ENCODE peak calls at places on chromosome 21, in seven cellular contexts. A is activated CD8-positive, alpha-beta memory T cell treated with anti-CD3 and anti-CD28 coated beads, Interleukin-2, amount 50 U/mL, for 48 hours; W is HFF-Myc; V is NCI-H1092; O is anterior cingulate cortex; S is suprapubic skin; F is neural crest cell. T is an unnamed sample.

GRCh38 chr21:29256125-29256895 is 42.4 kb upstream of the BACH1 start:
- DNase-seq in S (no peak), O (no peak), V (peak), W (no peak), F (no peak), A (no peak), T (peak)

GRCh38 chr21:41950941-41951408 is 2.8 kb downstream of the C2CD2 start:
- DNase-seq in S (no peak), O (no peak), V (no peak), W (no peak), A (no peak), F (no peak), T (no peak)

GRCh38 chr21:33514234-33514633 is 22.7 kb upstream of the DNAJC28 start:
- DNase-seq in W (no peak), V (no peak), A (no peak), S (no peak), O (no peak), F (no peak), T (no peak)

GRCh38 chr21:32728455-32729237 is 833 bp upstream of the SYNJ1 start:
- DNase-seq in S (no peak), F (no peak), W (no peak), O (no peak), A (no peak), V (peak), T (no peak)

GRCh38 chr21:16942703-16943102 is 570.1 kb upstream of the CXADR start:
- DNase-seq in A (no peak), W (no peak), S (no peak), V (no peak), O (no peak), F (no peak), T (no peak)

GRCh38 chr21:46009951-46010655 is 28.5 kb downstream of the COL6A1 start:
- DNase-seq in O (no peak), A (no peak), F (no peak), W (no peak), V (no peak), S (no peak), T (no peak)

GRCh38 chr21:42744520-42745445 is 91.4 kb downstream of the PDE9A start:
- DNase-seq in V (no peak), S (no peak), A (no peak), O (no peak), F (no peak), W (no peak), T (no peak)

GRCh38 chr21:45381036-45381787 is 23.8 kb upstream of the COL18A1 start:
- DNase-seq in V (no peak), A (no peak), O (no peak), F (no peak), S (peak), W (no peak), T (no peak)

GRCh38 chr21:35406600-35406999 is 357.5 kb upstream of the RUNX1 start:
- DNase-seq in O (no peak), S (no peak), V (no peak), F (no peak), A (no peak), W (no peak), T (no peak)

GRCh38 chr21:33901421-33902288 is 13.9 kb downstream of the ATP5PO start:
- DNase-seq in S (no peak), V (no peak), W (peak), O (no peak), A (no peak), F (peak), T (peak)

GRCh38 chr21:29664615-29665014 is 275.2 kb downstream of the GRIK1 start:
- DNase-seq in W (no peak), A (no peak), V (no peak), O (no peak), S (no peak), F (no peak), T (no peak)

GRCh38 chr21:27636671-27637070 is 669.8 kb upstream of the ADAMTS5 start:
- DNase-seq in A (no peak), F (no peak), S (no peak), V (no peak), O (no peak), W (no peak), T (no peak)

GRCh38 chr21:31108969-31109368 is 70.7 kb upstream of the KRTAP19-8 start:
- DNase-seq in S (no peak), A (no peak), V (no peak), F (no peak), W (no peak), O (no peak), T (no peak)

GRCh38 chr21:36908260-36908908 is 58.1 kb downstream of the HLCS start:
- DNase-seq in S (no peak), W (no peak), O (no peak), V (no peak), F (no peak), A (no peak), T (no peak)

GRCh38 chr21:8991088-8991907 is 1530.1 kb upstream of the TPTE start:
- DNase-seq in V (no peak), O (no peak), F (no peak), S (no peak), W (no peak), A (no peak), T (no peak)

GRCh38 chr21:43810505-43811261 is 21.3 kb downstream of the RRP1 start:
- DNase-seq in S (peak), F (peak), W (peak), A (peak), O (peak), V (peak), T (peak)

GRCh38 chr21:31526040-31526439 is 133.5 kb upstream of the SOD1 start:
- DNase-seq in O (no peak), W (no peak), S (no peak), A (no peak), F (no peak), V (no peak), T (no peak)

GRCh38 chr21:32412162-32412997 is at the start of gene EVA1C:
- DNase-seq in W (no peak), A (peak), O (peak), V (no peak), F (no peak), S (peak), T (peak)

GRCh38 chr21:36504067-36505058 is 24.4 kb upstream of the CLDN14 start:
- DNase-seq in V (peak), W (no peak), F (peak), S (no peak), O (no peak), A (peak), T (peak)

GRCh38 chr21:41295721-41296254 is 20.8 kb upstream of the FAM3B start:
- DNase-seq in F (no peak), A (no peak), S (no peak), V (no peak), O (no peak), W (no peak), T (no peak)

GRCh38 chr21:32994305-32994704 is 31.4 kb upstream of the OLIG2 start:
- DNase-seq in S (no peak), W (no peak), O (no peak), A (no peak), F (no peak), V (no peak), T (no peak)

GRCh38 chr21:45403825-45404725 is 890 bp upstream of the COL18A1 start:
- DNase-seq in F (no peak), V (no peak), A (no peak), O (no peak), S (no peak), W (no peak), T (no peak)

GRCh38 chr21:38082936-38083335 is 166.7 kb upstream of the KCNJ6 start:
- DNase-seq in V (no peak), S (no peak), A (no peak), W (no peak), F (no peak), O (no peak), T (no peak)

GRCh38 chr21:41630249-41630648 is 122.3 kb upstream of the TMPRSS2 start:
- DNase-seq in A (no peak), O (no peak), S (no peak), W (peak), F (no peak), V (no peak), T (no peak)

GRCh38 chr21:26374817-26375216 is 198.3 kb downstream of the CYYR1 start:
- DNase-seq in V (no peak), F (no peak), O (no peak), S (no peak), A (no peak), W (no peak), T (no peak)

GRCh38 chr21:46059195-46059594 is 38.7 kb upstream of the COL6A2 start:
- DNase-seq in F (no peak), S (no peak), A (peak), O (no peak), W (no peak), V (no peak), T (no peak)

GRCh38 chr21:33011462-33011861 is 14.3 kb upstream of the OLIG2 start:
- DNase-seq in V (no peak), O (no peak), A (no peak), S (no peak), W (peak), F (no peak), T (no peak)

GRCh38 chr21:43867332-43867703 is 2.3 kb downstream of the AGPAT3 start:
- DNase-seq in V (no peak), W (no peak), A (no peak), F (no peak), O (no peak), S (no peak), T (no peak)

GRCh38 chr21:26840206-26840605 is 5.0 kb downstream of the ADAMTS1 start:
- DNase-seq in O (no peak), S (no peak), F (no peak), W (no peak), A (no peak), V (no peak), T (no peak)

GRCh38 chr21:39137248-39138186 is 45.7 kb downstream of the PSMG1 start:
- DNase-seq in S (no peak), W (no peak), V (no peak), F (no peak), O (no peak), A (no peak), T (no peak)

GRCh38 chr21:14319805-14320204 is 63.1 kb downstream of the HSPA13 start:
- DNase-seq in F (no peak), A (no peak), V (no peak), W (no peak), S (no peak), O (no peak), T (no peak)

GRCh38 chr21:41670056-41670805 is 96.6 kb downstream of the RIPK4 start:
- DNase-seq in V (no peak), O (no peak), W (no peak), A (no peak), F (no peak), S (peak), T (no peak)

GRCh38 chr21:27581168-27581567 is 614.3 kb upstream of the ADAMTS5 start:
- DNase-seq in O (no peak), A (no peak), V (no peak), W (no peak), S (no peak), F (no peak), T (no peak)

GRCh38 chr21:38753114-38754100 is 52.3 kb upstream of the ETS2 start:
- DNase-seq in F (no peak), O (no peak), S (no peak), A (no peak), V (no peak), W (no peak), T (no peak)

T was measured in cerebellum.